ENCODE peak calls at places on chromosomes 11 and 22, in ten cellular contexts. O is left ventricle myocardium inferior; K is IMR-90; G is heart right ventricle; B is brain microvascular endothelial cell; H is neural progenitor cell; Y is CD8-positive, alpha-beta T cell; I is HL-60; M is colonic mucosa; X is astrocyte. Z is an unnamed sample.

GRCh38 chr11:106495046-106495445 is 417.6 kb downstream of the AASDHPPT start:
- DNase-seq in K (peak; percentile 14), X (peak; percentile 55), M (no peak), I (no peak), G (no peak), B (no peak), H (no peak), Y (no peak), O (no peak), Z (no peak)

GRCh38 chr11:65887723-65888162 is 528 bp downstream of the FIBP start:
- DNase-seq in I (no peak), H (no peak), B (no peak), K (peak; percentile 63), O (no peak), M (no peak), X (no peak), G (no peak), Y (no peak), Z (no peak)

GRCh38 chr11:61728066-61728939 is 24.1 kb upstream of the MYRF start:
- DNase-seq in Y (no peak), B (no peak), H (no peak), X (no peak), I (no peak), G (no peak), O (no peak), M (no peak), K (no peak), Z (no peak)

GRCh38 chr11:113202431-113202830 is 112.0 kb upstream of the TTC12 start:
- DNase-seq in H (no peak), G (no peak), K (no peak), X (no peak), B (no peak), Y (no peak), M (no peak), O (no peak), I (no peak), Z (no peak)

GRCh38 chr11:61701298-61701993 is 21.3 kb downstream of the DAGLA start:
- DNase-seq in M (no peak), X (no peak), B (no peak), K (peak; percentile 16), Y (no peak), H (peak; percentile 72), G (no peak), I (no peak), O (no peak), Z (no peak)

GRCh38 chr11:30698425-30698824 is 112.3 kb upstream of the MPPED2 start:
- DNase-seq in H (no peak), B (no peak), X (no peak), I (no peak), K (no peak), M (no peak), O (no peak), G (no peak), Y (no peak), Z (no peak)

GRCh38 chr22:33842006-33842354 is 78.3 kb downstream of the LARGE1 start:
- DNase-seq in K (no peak), O (no peak), B (no peak), X (no peak), I (no peak), Y (no peak), M (no peak), H (no peak), G (no peak), Z (no peak)

GRCh38 chr22:40453676-40454075 is 83.3 kb downstream of the SGSM3 start:
- DNase-seq in X (no peak), K (peak; percentile 43), B (no peak), M (no peak), G (no peak), H (no peak), O (no peak), I (no peak), Y (no peak), Z (no peak)

GRCh38 chr11:3154001-3154599 is 11.0 kb downstream of the OSBPL5 start:
- DNase-seq in Y (no peak), M (no peak), K (no peak), X (peak; percentile 25), I (peak; percentile 82), G (no peak), O (peak; percentile 16), H (no peak), B (peak; percentile 49), Z (no peak)

GRCh38 chr11:3155691-3156258 is 9.3 kb downstream of the OSBPL5 start:
- DNase-seq in O (peak; percentile 20), Y (no peak), K (no peak), H (no peak), G (no peak), B (no peak), X (no peak), I (no peak), M (no peak), Z (no peak)

GRCh38 chr11:3152471-3153110 is 12.5 kb downstream of the OSBPL5 start:
- DNase-seq in B (peak; percentile 78), M (no peak), K (peak; percentile 50), X (peak; percentile 73), Y (no peak), G (no peak), I (no peak), O (peak; percentile 12), H (no peak), Z (no peak)

GRCh38 chr11:3155216-3155615 is 9.9 kb downstream of the OSBPL5 start:
- DNase-seq in O (peak; percentile 16), M (no peak), I (no peak), Y (no peak), K (no peak), G (no peak), X (no peak), B (no peak), H (no peak), Z (no peak)

GRCh38 chr11:3153291-3153861 is 11.7 kb downstream of the OSBPL5 start:
- DNase-seq in Y (no peak), M (no peak), K (peak; percentile 97), I (no peak), O (peak; percentile 74), B (peak; percentile 90), X (peak; percentile 95), H (no peak), G (peak; percentile 74), Z (no peak)
- H3K27ac ChIP-seq in Y (no peak overlapping the region), M (peak overlapping the region; percentile 31), K (peak overlapping the region; percentile 11), I (peak overlapping the region; percentile 94), O (peak overlapping the region; percentile 78), B (peak overlapping the region; percentile 76), X (peak overlapping the region; percentile 69), H (no peak overlapping the region), G (peak overlapping the region; percentile 72), Z (no peak overlapping the region)

DNA sequence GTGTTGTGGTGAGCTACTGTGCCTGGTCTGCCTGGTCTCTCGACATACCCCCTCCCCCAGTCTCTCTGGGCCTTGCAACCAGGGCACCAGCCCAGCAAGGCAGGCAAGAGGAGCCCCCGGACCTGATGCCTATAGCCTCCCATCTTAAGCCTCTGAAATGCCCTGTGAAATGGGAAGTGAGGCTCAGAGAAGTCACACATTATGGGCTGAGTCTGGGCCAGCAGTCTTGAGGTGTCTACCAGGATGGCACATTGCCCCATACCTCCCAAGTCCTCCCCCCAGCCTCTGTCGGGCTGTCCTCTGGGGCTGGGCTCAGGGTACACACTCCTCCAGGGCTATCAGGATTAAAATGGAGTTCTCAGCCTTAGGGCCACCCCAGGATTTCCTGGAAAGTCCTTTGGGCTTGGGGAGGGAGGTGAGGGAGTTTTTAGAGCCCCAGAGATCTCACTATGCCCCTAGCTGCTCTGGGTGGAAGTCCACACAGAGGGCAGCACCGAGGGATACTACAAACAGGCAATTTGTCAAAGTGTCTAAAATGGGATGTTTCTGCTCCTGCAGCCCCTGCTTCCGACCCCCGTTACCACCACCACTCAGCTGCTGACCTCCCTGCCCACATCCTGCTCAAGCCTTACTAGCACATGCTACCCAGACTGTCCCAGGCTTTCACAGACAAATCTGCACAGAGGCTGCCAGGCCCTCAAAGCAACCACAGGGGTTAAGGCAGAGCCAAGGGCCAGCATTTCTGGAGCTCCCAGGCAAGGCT is 3.1 kb upstream of the SH3BP1 start:
- DNase-seq in G (no peak), K (peak; percentile 75), H (no peak), O (no peak), B (peak; percentile 52), I (no peak), Y (no peak), X (peak; percentile 86), M (no peak), Z (no peak)
- TF ChIP-seq CTCF in G (peak; percentile 7), K (peak; percentile 43), H (peak; percentile 23), O (no peak), B (peak; percentile 72), I (peak; percentile 26), Y (no peak), X (peak; percentile 22), M (no peak), Z (no peak)

GRCh38 chr11:9616042-9616640 is 42.7 kb downstream of the WEE1 start:
- DNase-seq in I (no peak), H (no peak), B (peak; percentile 30), G (no peak), X (no peak), Y (no peak), K (peak; percentile 59), M (no peak), O (no peak), Z (no peak)

GRCh38 chr11:9613118-9613829 is 39.8 kb downstream of the WEE1 start:
- DNase-seq in K (peak; percentile 98), M (peak; percentile 97), B (peak; percentile 95), X (peak; percentile 93), Y (peak; percentile 70), O (peak; percentile 93), H (peak; percentile 94), G (peak; percentile 96), I (peak; percentile 57), Z (peak; percentile 78)

GRCh38 chr11:9616858-9617257 is 43.4 kb downstream of the WEE1 start:
- DNase-seq in M (no peak), G (no peak), B (no peak), O (no peak), X (no peak), I (no peak), Y (no peak), H (no peak), K (peak; percentile 66), Z (no peak)

GRCh38 chr11:9613830-9614762 is 40.6 kb downstream of the WEE1 start:
- DNase-seq in X (peak; percentile 73), H (peak; percentile 89), M (peak; percentile 92), O (peak; percentile 88), B (peak; percentile 71), Y (peak; percentile 69), K (peak; percentile 75), G (peak; percentile 85), I (peak; percentile 79), Z (peak; percentile 84)

DNA sequence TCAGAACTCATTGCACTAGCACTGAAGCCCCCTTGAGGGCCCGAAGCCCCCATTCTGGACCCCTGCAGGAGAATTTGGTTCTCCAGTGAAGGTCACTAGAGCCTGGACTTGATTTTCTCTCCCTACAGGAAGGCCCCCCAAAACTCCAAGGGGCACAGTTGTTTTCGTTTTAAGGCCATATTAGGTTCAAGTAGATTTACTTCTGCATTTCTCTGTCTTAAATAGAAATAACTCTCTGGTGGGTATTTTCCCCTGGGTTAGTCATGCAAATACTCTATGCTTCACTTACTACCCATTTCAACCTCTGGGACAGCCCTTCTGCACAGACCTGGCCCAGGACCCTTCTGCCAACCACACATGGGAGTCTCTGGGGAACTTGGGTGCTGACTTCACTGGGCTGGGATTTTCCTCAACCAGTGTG is 41.6 kb downstream of the WEE1 start:
- DNase-seq in B (no peak), Y (no peak), O (no peak), I (no peak), M (no peak), K (peak; percentile 13), X (no peak), G (no peak), H (no peak), Z (no peak)
- H3K27ac ChIP-seq in B (peak overlapping the region; percentile 94), Y (no peak overlapping the region), O (peak overlapping the region; percentile 99), I (peak overlapping the region; percentile 80), M (peak overlapping the region; percentile 87), K (no peak overlapping the region), X (no peak overlapping the region), G (peak overlapping the region; percentile 98), H (no peak overlapping the region), Z (peak overlapping the region; percentile 86)

DNA sequence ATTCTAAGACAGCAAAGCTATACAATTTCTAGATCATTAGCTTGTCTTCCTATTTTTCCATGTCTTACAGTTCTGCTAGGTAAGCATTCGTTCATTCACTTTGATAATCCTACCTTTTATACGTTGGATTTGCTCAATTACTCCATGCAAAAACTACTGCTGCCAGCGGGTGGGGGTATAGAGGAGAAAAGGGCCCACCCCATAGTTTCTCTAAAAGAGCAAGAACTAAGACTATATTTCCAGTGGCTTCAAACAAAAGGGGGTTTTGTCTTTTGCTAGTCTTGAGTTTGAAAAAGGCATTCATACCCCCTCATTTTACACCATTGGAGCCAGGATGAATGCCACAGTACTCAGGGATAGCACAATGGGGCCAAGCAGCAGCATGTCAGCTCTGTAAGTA is 155.7 kb downstream of the WT1 start:
- DNase-seq in M (no peak), H (peak; percentile 14), G (no peak), B (no peak), X (no peak), O (no peak), K (no peak), I (no peak), Y (no peak), Z (no peak)
- TF ChIP-seq CTCF in M (no peak), H (peak; percentile 52), G (no peak), B (peak; percentile 23), X (no peak), O (no peak), K (no peak), I (no peak), Y (no peak), Z (no peak)

Z was measured in CD4-positive, alpha-beta T cell.